ENCODE peak calls at places on chromosomes 3 and 15, in four cellular contexts. W is WTC11, Z is K562, N is HepG2. R is an unnamed sample.

GRCh38 chr3:38084019-38084968 is 45.3 kb downstream of the DLEC1 start:
- DNase-seq in Z (peak), W (no peak), N (peak), R (no peak)

GRCh38 chr15:42102646-42103235 is 8.4 kb upstream of the PLA2G4D start:
- DNase-seq in Z (no peak), W (no peak), N (no peak), R (no peak)

GRCh38 chr3:177928156-177928555 is 608.1 kb upstream of the KCNMB2 start:
- DNase-seq in Z (no peak), N (no peak), W (no peak), R (no peak)

GRCh38 chr3:64885055-64885454 is 197.3 kb upstream of the ADAMTS9 start:
- DNase-seq in Z (no peak), W (no peak), N (no peak), R (no peak)

GRCh38 chr3:12948371-12948770 is 107.0 kb upstream of the RPL32 start:
- DNase-seq in N (no peak), W (no peak), Z (no peak), R (no peak)

GRCh38 chr3:42802876-42803799 is 1.2 kb downstream of the HIGD1A start:
- DNase-seq in Z (peak), W (peak), N (peak), R (no peak)

GRCh38 chr15:51966192-51966591 is 5.4 kb downstream of the LEO1 start:
- DNase-seq in Z (no peak), N (no peak), W (no peak), R (no peak)

GRCh38 chr3:149378420-149379388 is 1.3 kb upstream of the TM4SF1 start:
- DNase-seq in N (no peak), Z (no peak), W (no peak), R (no peak)

GRCh38 chr3:47008851-47009224 is 29.4 kb downstream of the NBEAL2 start:
- DNase-seq in W (no peak), Z (no peak), N (no peak), R (no peak)

GRCh38 chr15:36294359-36294758 is 285.1 kb upstream of the CDIN1 start:
- DNase-seq in W (no peak), N (no peak), Z (no peak), R (no peak)

GRCh38 chr3:192933779-192934456 is 16.3 kb upstream of the MB21D2 start:
- DNase-seq in N (no peak), W (no peak), Z (no peak), R (no peak)

GRCh38 chr3:112133606-112134334 is 722 bp upstream of the GCSAM start:
- DNase-seq in N (no peak), W (no peak), Z (no peak), R (no peak)

GRCh38 chr3:12483364-12483763 is 916 bp upstream of the TSEN2 start:
- DNase-seq in W (no peak), Z (peak), N (no peak), R (no peak)

GRCh38 chr3:42653560-42654330 is at the start of gene ZBTB47:
- DNase-seq in N (no peak), W (no peak), Z (peak), R (no peak)

GRCh38 chr3:45554001-45554691 is 40.4 kb upstream of the LIMD1 start:
- DNase-seq in N (no peak), Z (peak), W (no peak), R (peak)

GRCh38 chr3:45555154-45555591 is 39.4 kb upstream of the LIMD1 start:
- DNase-seq in N (no peak), Z (no peak), W (no peak), R (no peak)

GRCh38 chr3:45552773-45553371 is 41.7 kb upstream of the LIMD1 start:
- DNase-seq in N (no peak), W (no peak), Z (no peak), R (no peak)

GRCh38 chr3:45552031-45552772 is 42.3 kb upstream of the LIMD1 start:
- DNase-seq in N (no peak), Z (no peak), W (no peak), R (no peak)

GRCh38 chr3:45553469-45553974 is 41.0 kb upstream of the LIMD1 start:
- DNase-seq in Z (peak), W (no peak), N (no peak), R (no peak)
- TF ChIP-seq ETV6 in Z (no peak), W (no peak), N (no peak), R (peak)

DNA sequence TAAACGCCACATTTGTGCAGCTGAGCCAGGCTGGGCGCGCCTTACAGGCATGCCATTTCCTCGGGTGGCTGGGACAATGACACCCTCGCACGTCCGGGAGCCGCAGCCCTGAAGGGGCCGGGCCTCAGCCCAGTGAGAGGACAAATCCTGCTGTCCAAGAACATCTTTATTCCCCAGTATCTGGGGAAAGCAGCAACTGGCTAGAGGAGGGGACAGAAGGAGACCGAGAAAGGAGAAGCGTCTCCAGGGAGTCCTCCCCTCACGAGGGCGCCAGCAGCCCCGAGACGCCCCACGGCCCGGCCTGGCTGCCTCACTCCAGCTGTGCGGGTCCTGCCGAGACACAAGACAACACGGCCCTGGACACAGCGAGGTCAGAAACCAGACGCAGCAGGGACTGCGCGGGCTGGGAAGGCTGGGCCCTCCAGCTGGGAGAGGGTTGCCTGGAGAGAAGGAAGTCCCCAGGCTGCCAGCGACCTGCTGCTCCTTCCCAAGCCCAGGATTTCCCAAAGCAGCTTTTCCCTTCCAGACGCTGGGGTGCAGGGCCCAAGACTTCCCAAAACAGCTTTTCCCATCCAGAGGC is 130.2 kb downstream of the CHSY1 start:
- DNase-seq in W (peak), N (no peak), Z (peak), R (no peak)
- TF ChIP-seq MAX in W (no peak), N (no peak), Z (no peak), R (no peak)

GRCh38 chr3:101170047-101170771 is 150.2 kb downstream of the IMPG2 start:
- DNase-seq in N (no peak), W (no peak), Z (peak), R (no peak)
- TF ChIP-seq ETV6 in N (no peak), W (no peak), Z (no peak), R (no peak)

DNA sequence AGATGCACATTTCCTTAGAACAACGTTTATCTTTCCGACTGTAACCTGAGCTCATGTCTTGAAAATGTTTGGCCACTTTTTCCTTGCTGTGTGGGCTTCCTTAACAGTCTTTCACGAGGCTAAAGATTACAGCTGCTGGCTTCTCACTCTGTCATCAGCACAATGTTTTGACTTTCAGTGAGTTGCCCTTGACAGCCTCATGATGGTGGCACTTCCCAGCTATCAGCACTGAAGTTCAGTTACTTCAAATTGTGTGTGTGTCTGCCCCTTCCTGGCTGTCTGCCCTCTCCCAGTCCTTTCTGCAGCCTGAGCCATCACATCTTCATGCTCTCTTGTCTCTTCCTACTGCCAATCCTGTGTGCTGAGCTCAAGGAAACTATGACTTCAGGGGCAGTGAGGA is 152.2 kb downstream of the NTRK3 start:
- DNase-seq in Z (no peak), N (no peak), W (no peak), R (no peak)
- TF ChIP-seq MAX in Z (no peak), N (no peak), W (no peak), R (no peak)

GRCh38 chr15:26890988-26891387 is 24.1 kb downstream of the GABRA5 start:
- DNase-seq in W (no peak), Z (no peak), N (no peak), R (no peak)

GRCh38 chr15:26887926-26888666 is 21.2 kb downstream of the GABRA5 start:
- DNase-seq in Z (no peak), N (no peak), W (no peak), R (no peak)

GRCh38 chr15:26889298-26889898 is 22.5 kb downstream of the GABRA5 start:
- DNase-seq in W (peak), N (peak), Z (peak), R (peak)

GRCh38 chr15:26890451-26890850 is 23.6 kb downstream of the GABRA5 start:
- DNase-seq in N (no peak), Z (no peak), W (no peak), R (no peak)

GRCh38 chr15:26888761-26889160 is 21.9 kb downstream of the GABRA5 start:
- DNase-seq in N (peak), W (no peak), Z (no peak), R (no peak)
- TF ChIP-seq ETV6 in N (no peak), W (no peak), Z (no peak), R (no peak)

GRCh38 chr3:124092811-124093210 is 100.9 kb upstream of the ROPN1 start:
- DNase-seq in N (no peak), Z (no peak), W (no peak), R (no peak)
- TF ChIP-seq MAX in N (no peak), Z (no peak), W (no peak), R (no peak)

GRCh38 chr15:63836579-63836978 is 2.8 kb upstream of the HERC1 start:
- DNase-seq in W (no peak), Z (peak), N (no peak), R (no peak)
- TF ChIP-seq ETV6 in W (no peak), Z (no peak), N (no peak), R (no peak)

GRCh38 chr3:10993729-10994065 is 1.1 kb downstream of the SLC6A1 start:
- DNase-seq in W (no peak), N (no peak), Z (no peak), R (no peak)

GRCh38 chr3:10996345-10997050 is 4.0 kb downstream of the SLC6A1 start:
- DNase-seq in W (no peak), N (no peak), Z (no peak), R (no peak)

GRCh38 chr3:10997196-10997595 is 4.6 kb downstream of the SLC6A1 start:
- DNase-seq in W (no peak), Z (no peak), N (no peak), R (no peak)

GRCh38 chr3:10994311-10994710 is 1.8 kb downstream of the SLC6A1 start:
- DNase-seq in Z (no peak), W (no peak), N (no peak), R (no peak)

DNA sequence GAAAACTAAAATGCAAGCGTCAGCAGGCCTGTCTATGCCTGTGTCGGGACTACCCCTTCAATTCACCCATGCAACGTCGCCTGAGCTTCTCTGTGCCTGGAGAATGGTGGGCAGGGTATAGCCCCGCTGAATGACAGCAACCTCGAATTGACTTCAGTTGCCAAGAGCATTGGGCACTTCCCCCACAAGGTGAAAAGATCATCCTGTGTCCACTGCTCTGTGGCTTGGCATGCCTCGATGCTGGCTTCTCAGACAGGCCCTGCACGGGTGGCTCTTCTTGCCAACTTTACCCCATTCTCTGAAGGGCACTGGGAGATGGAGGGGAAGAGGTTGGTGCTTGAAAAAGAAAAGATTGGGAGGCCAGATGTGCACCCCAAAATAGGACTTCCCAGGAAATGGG is 3.3 kb downstream of the SLC6A1 start:
- DNase-seq in N (no peak), W (no peak), Z (no peak), R (no peak)
- TF ChIP-seq MAX in N (no peak), W (no peak), Z (no peak), R (no peak)

R was measured in GM12878.